ENCODE peak calls at places on chromosomes 4 and X, in four cellular contexts. U, I, B and F are unnamed samples.

GRCh38 chrX:46865281-46865680 is 28.4 kb downstream of the RP2 start:
- DNase-seq in U (peak), I (no peak), B (no peak), F (no peak)

GRCh38 chr4:152508818-152509217 is 27.1 kb downstream of the FBXW7 start:
- DNase-seq in U (no peak), I (no peak), B (no peak), F (no peak)

GRCh38 chr4:136458326-136458725 is 1074.0 kb downstream of the PCDH18 start:
- DNase-seq in B (no peak), I (no peak), U (no peak), F (no peak)

GRCh38 chrX:19544693-19545305 is 29.5 kb upstream of the MAP3K15 start:
- DNase-seq in I (peak), B (no peak), U (peak), F (peak)

GRCh38 chrX:63764946-63765345 is 20.1 kb downstream of the ARHGEF9 start:
- DNase-seq in I (no peak), B (no peak), U (no peak), F (no peak)

GRCh38 chr4:960140-960735 is 13.1 kb downstream of the DGKQ start:
- DNase-seq in B (no peak), U (no peak), I (no peak), F (no peak)

GRCh38 chrX:146396409-146396808 is 413.2 kb upstream of the CXorf51B start:
- DNase-seq in I (no peak), U (no peak), B (no peak), F (no peak)

GRCh38 chr4:48831532-48832015 is 686 bp downstream of the OCIAD1 start:
- DNase-seq in I (no peak), B (no peak), U (no peak), F (no peak)

GRCh38 chr4:141410839-141411238 is 190.1 kb downstream of the ZNF330 start:
- DNase-seq in I (no peak), B (no peak), U (no peak), F (no peak)

GRCh38 chr4:4596720-4597119 is 54.9 kb upstream of the STX18 start:
- DNase-seq in B (no peak), U (no peak), I (no peak), F (no peak)

GRCh38 chr4:144754562-144755410 is 108.8 kb downstream of the HHIP start:
- DNase-seq in I (no peak), B (no peak), U (peak), F (no peak)

GRCh38 chr4:64230709-64231310 is 178.4 kb downstream of the TECRL start:
- DNase-seq in I (no peak), B (no peak), U (no peak), F (no peak)

GRCh38 chr4:152462715-152463114 is 73.2 kb downstream of the FBXW7 start:
- DNase-seq in U (no peak), B (no peak), I (no peak), F (no peak)

GRCh38 chr4:11183358-11183745 is 245.3 kb downstream of the HS3ST1 start:
- DNase-seq in U (no peak), I (no peak), B (no peak), F (no peak)

GRCh38 chrX:102840871-102841705 is 96.0 kb upstream of the RAB40AL start:
- DNase-seq in I (no peak), U (no peak), B (no peak), F (no peak)

GRCh38 chrX:102950908-102951866 is 14.1 kb downstream of the RAB40AL start:
- DNase-seq in I (peak), B (peak), U (peak), F (peak)

GRCh38 chr4:73446336-73446938 is 10.4 kb downstream of the AFP start:
- DNase-seq in I (peak), B (no peak), U (peak), F (no peak)

GRCh38 chr4:8740666-8741395 is 130.8 kb downstream of the HMX1 start:
- DNase-seq in U (no peak), B (no peak), I (no peak), F (no peak)

GRCh38 chr4:107069049-107069448 is 32.9 kb upstream of the DKK2 start:
- DNase-seq in B (no peak), I (no peak), U (no peak), F (no peak)

GRCh38 chrX:31293409-31293808 is 221.6 kb upstream of the FTHL17 start:
- DNase-seq in U (peak), B (no peak), I (no peak), F (no peak)

GRCh38 chrX:39196192-39197102 is 395.2 kb downstream of the MID1IP1 start:
- DNase-seq in B (no peak), I (peak), U (peak), F (no peak)

GRCh38 chr4:77197361-77197760 is 40.4 kb downstream of the CCNG2 start:
- DNase-seq in U (no peak), B (no peak), I (no peak), F (no peak)

GRCh38 chrX:10769165-10769564 is 148.8 kb upstream of the MID1 start:
- DNase-seq in I (no peak), B (no peak), U (no peak), F (no peak)

GRCh38 chr4:8586671-8587468 is 5.7 kb upstream of the CPZ start:
- DNase-seq in U (no peak), B (no peak), I (no peak), F (no peak)

GRCh38 chr4:169660929-169661328 is 40.6 kb downstream of the CLCN3 start:
- DNase-seq in U (no peak), B (no peak), I (no peak), F (no peak)

GRCh38 chr4:189202182-189202868 is 738.3 kb upstream of the FRG1 start:
- DNase-seq in B (peak), I (peak), U (peak), F (peak)

GRCh38 chrX:25599061-25599460 is 539.1 kb upstream of the MAGEB18 start:
- DNase-seq in B (no peak), I (no peak), U (no peak), F (no peak)

GRCh38 chr4:65399131-65399530 is 271.2 kb downstream of the EPHA5 start:
- DNase-seq in B (no peak), U (no peak), I (no peak), F (no peak)

GRCh38 chr4:609400-610050 is 15.8 kb upstream of the PDE6B start:
- DNase-seq in B (no peak), U (no peak), I (no peak), F (no peak)

GRCh38 chrX:132373610-132374009 is 115.2 kb downstream of the MBNL3 start:
- DNase-seq in I (no peak), B (no peak), U (no peak), F (no peak)

GRCh38 chr4:161920304-161921052 is 243.3 kb downstream of the FSTL5 start:
- DNase-seq in B (no peak), U (no peak), I (no peak), F (no peak)

GRCh38 chrX:151631822-151632221 is 63.4 kb upstream of the PRRG3 start:
- DNase-seq in I (no peak), U (no peak), B (no peak), F (no peak)

GRCh38 chrX:151634937-151635336 is 60.3 kb upstream of the PRRG3 start:
- DNase-seq in U (no peak), B (no peak), I (no peak), F (no peak)

DNA sequence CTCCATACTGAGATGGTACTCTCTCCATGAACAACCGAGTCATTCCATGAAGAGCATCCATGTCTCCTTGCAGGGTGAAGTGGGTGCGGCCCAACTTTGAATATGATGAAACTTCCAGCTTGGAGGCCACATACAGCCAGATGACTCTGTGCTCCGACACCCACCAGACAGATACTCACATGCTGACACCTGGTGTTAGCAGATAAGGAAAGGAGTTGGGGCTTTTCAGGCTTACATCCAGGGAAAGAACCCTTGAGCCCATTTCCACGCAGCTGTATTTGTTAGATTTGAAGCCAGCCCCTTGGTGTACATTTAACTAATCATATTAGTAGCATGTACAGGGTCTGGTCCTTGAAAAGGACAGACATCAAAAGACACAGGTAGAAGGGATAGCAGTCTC is 62.1 kb upstream of the PRRG3 start:
- DNase-seq in I (no peak), U (no peak), B (no peak), F (no peak)
- TF ChIP-seq CTCF in I (no peak), U (no peak), B (no peak), F (no peak)

DNA sequence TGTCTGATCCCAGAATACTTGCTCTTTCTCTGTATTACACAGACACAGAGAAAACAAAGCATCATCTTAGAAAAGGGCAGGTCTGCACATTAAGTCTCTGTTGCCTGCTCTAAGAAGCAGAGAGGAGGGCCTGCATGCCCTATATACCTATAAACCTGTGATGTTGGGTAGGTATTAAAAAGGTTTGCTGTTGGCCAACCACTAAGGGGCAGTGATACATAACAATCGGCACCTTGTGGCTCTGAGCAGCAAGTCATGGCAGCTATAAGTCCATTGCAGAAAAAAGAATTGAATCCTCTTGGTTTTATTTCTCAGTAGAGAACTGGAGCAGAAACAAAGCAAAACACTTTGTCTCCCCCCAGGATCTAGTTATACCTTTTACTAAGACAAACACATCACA is 1364.4 kb downstream of the STIM2 start:
- DNase-seq in B (no peak), U (peak), I (no peak), F (no peak)
- TF ChIP-seq CTCF in B (no peak), U (no peak), I (no peak), F (peak)

GRCh38 chrX:7828594-7828993 is 14.4 kb upstream of the VCX start:
- DNase-seq in I (no peak), U (no peak), B (no peak), F (no peak)
- TF ChIP-seq CTCF in I (no peak), U (peak), B (peak), F (peak)

DNA sequence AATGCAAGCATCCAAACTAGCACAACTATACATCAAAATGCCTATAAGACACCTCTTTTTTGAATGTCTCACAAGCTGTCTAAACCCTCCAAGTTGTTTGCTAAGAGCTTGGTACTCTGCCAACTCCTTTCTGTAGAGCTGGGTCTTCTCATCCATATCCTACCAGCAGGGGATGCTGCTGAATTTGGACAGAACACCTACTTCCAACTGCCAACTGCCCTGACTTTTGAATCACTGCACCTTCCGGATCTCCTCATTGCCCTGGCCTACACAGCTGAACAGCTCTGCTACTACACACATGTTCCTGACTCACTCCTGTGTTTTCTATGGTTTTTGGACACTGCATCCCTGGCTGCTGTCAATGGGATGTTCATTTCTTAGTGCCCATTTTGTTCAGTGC is 18.7 kb downstream of the FAM184B start:
- DNase-seq in I (no peak), B (no peak), U (no peak), F (no peak)
- TF ChIP-seq CTCF in I (no peak), B (no peak), U (no peak), F (no peak)

DNA sequence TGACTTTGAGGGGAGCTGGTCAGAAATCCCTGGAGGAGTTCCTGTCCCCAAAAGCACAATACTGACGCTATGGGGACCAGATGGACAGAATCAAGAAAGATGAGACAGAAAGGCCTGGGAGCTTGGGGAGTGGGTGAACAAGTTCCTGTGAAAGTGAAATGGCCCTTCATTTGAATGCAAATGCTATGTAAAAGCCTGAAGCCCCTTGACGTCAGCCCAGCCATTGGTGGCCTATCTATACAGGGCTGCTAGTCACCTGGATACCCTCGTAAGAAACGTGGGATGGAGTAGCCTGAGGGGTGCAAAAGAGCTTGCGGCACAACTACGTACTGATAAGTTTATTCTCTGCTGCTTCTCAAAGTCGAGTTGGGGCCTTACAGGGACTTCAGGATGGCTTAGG is at the start of gene CDX4:
- DNase-seq in U (no peak), B (no peak), I (no peak), F (no peak)
- TF ChIP-seq CTCF in U (no peak), B (no peak), I (no peak), F (no peak)

DNA sequence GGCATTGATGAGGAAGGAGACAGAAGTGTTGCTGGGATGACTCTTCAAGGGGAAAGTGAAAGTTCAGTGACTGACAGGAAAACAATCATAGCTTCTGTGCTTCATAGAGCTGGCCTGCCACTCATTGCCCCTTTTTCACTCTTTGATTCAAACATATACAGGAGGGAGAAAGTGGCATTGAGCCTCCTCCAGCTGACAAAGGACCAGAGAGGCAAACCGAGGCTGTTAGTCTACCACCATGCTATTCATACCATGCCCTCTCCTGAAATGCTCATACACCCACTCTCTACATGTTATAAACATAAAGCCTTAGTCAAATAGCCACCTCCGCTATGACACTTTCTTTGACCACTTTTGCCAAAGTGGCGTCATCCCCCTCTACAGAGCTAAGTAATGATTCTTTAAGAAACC is 79.2 kb upstream of the ATOH1 start:
- DNase-seq in B (no peak), U (no peak), I (no peak), F (no peak)
- TF ChIP-seq CTCF in B (no peak), U (no peak), I (no peak), F (no peak)